ENCODE peak calls at places on chromosomes 3 and 15, in ten cellular contexts. U is activated naive CD4-positive, alpha-beta T cell; Y is lower leg skin; J is astrocyte of the hippocampus; E is hepatocyte; B is cardiac muscle cell; Q is T-helper 1 cell; S is adipocyte; M is GM04503; Z is HCEC 1CT. W is an unnamed sample.

GRCh38 chr15:64501396-64501716 is 41.0 kb downstream of the ZNF609 start:
- DNase-seq in Z (no peak), Y (no peak), S (no peak), M (no peak), U (no peak), B (no peak), J (no peak), E (no peak), Q (no peak), W (no peak)

GRCh38 chr15:65945616-65946015 is 76.3 kb downstream of the RAB11A start:
- DNase-seq in Q (no peak), B (no peak), J (no peak), Y (no peak), M (no peak), S (no peak), Z (no peak), E (no peak), U (no peak), W (no peak)

GRCh38 chr3:105365536-105366301 is 990 bp upstream of the ALCAM start:
- DNase-seq in J (peak; percentile 71), E (peak; percentile 38), S (peak; percentile 87), M (no peak), U (no peak), Q (no peak), B (peak; percentile 65), Y (no peak), Z (peak; percentile 72), W (no peak)

GRCh38 chr3:51937014-51937413 is 4.7 kb downstream of the RRP9 start:
- DNase-seq in J (peak; percentile 17), U (no peak), E (no peak), Z (no peak), M (no peak), Q (no peak), S (no peak), B (no peak), Y (peak; percentile 48), W (no peak)

GRCh38 chr3:17639765-17640164 is 102.7 kb downstream of the TBC1D5 start:
- DNase-seq in Q (no peak), S (peak; percentile 94), U (no peak), Y (no peak), J (peak; percentile 63), E (peak; percentile 45), B (peak; percentile 93), M (peak; percentile 79), Z (peak; percentile 94), W (no peak)

GRCh38 chr15:67823371-67824156 is 1.7 kb upstream of the SKOR1 start:
- DNase-seq in Q (no peak), U (no peak), Y (no peak), J (peak; percentile 13), B (no peak), M (no peak), S (no peak), Z (no peak), E (no peak), W (no peak)

GRCh38 chr3:186476044-186476468 is 68.1 kb downstream of the CRYGS start:
- DNase-seq in Z (no peak), E (no peak), Q (no peak), Y (no peak), U (no peak), M (no peak), B (no peak), J (peak; percentile 37), S (no peak), W (no peak)

GRCh38 chr15:75532413-75533250 is 46.5 kb downstream of the PTPN9 start:
- DNase-seq in B (peak; percentile 80), M (no peak), S (peak; percentile 72), Q (no peak), Y (no peak), J (peak; percentile 62), Z (peak; percentile 86), U (no peak), E (peak; percentile 52), W (no peak)

GRCh38 chr3:9703736-9704342 is at the start of gene CPNE9:
- DNase-seq in Q (no peak), S (no peak), M (no peak), U (no peak), Y (no peak), Z (no peak), J (peak; percentile 27), B (no peak), E (no peak), W (no peak)

GRCh38 chr3:64221564-64222257 is 3.6 kb downstream of the PRICKLE2 start:
- DNase-seq in J (no peak), S (no peak), U (no peak), E (no peak), Y (no peak), B (no peak), M (no peak), Z (no peak), Q (no peak), W (no peak)

GRCh38 chr3:170078620-170079281 is 41.0 kb downstream of the GPR160 start:
- DNase-seq in J (no peak), Q (no peak), B (no peak), S (no peak), E (no peak), M (no peak), Z (no peak), Y (no peak), U (no peak), W (no peak)

GRCh38 chr3:11570251-11570650 is 73.5 kb downstream of the VGLL4 start:
- DNase-seq in B (no peak), Y (peak; percentile 87), Q (no peak), S (no peak), J (no peak), Z (no peak), M (no peak), E (no peak), U (no peak), W (no peak)

GRCh38 chr15:29448320-29448719 is 178.7 kb upstream of the NSMCE3 start:
- DNase-seq in Y (peak; percentile 9), U (no peak), M (no peak), S (no peak), J (no peak), Q (no peak), B (no peak), Z (no peak), E (no peak), W (no peak)

GRCh38 chr3:119825820-119826219 is 43.9 kb downstream of the NR1I2 start:
- DNase-seq in J (no peak), U (no peak), Z (no peak), S (no peak), E (peak; percentile 31), Y (no peak), B (no peak), Q (no peak), M (no peak), W (no peak)

GRCh38 chr3:72162649-72163184 is 377.8 kb upstream of the PROK2 start:
- DNase-seq in J (no peak), B (no peak), E (no peak), S (no peak), Q (no peak), Z (no peak), M (no peak), U (no peak), Y (no peak), W (no peak)

GRCh38 chr3:52020796-52021195 is 25.1 kb upstream of the RPL29 start:
- DNase-seq in Z (no peak), E (no peak), M (no peak), J (no peak), Q (no peak), S (no peak), B (no peak), U (no peak), Y (no peak), W (no peak)

GRCh38 chr3:42657675-42658074 is 4.2 kb downstream of the ZBTB47 start:
- DNase-seq in J (no peak), E (no peak), U (no peak), B (no peak), Y (no peak), M (no peak), Z (no peak), Q (no peak), S (no peak), W (no peak)

GRCh38 chr15:87777054-87777498 is 479.5 kb downstream of the NTRK3 start:
- DNase-seq in B (peak; percentile 42), Q (no peak), Y (no peak), U (no peak), J (peak; percentile 39), Z (no peak), E (no peak), S (peak; percentile 41), M (peak; percentile 45), W (no peak)

GRCh38 chr3:40827942-40828688 is 303.4 kb downstream of the ZNF621 start:
- DNase-seq in S (no peak), Z (no peak), U (no peak), Q (no peak), M (no peak), Y (peak; percentile 88), E (peak; percentile 10), B (peak; percentile 9), J (peak; percentile 25), W (no peak)